ENCODE peak calls at places on chromosome 12, in nine cellular contexts. N is HCT116, O is SJSA1, W is H9, R is neuronal stem cell, X is prostate gland, U is spleen, I is GM23248, L is PC-9. D is an unnamed sample.

GRCh38 chr12:113403435-113404415 is at the start of gene SDS:
- DNase-seq in X (no peak), W (no peak), U (no peak), L (no peak), N (no peak), R (no peak), I (no peak), O (no peak), D (peak; percentile 61)

GRCh38 chr12:55955800-55956508 is 9.9 kb downstream of the PMEL start:
- DNase-seq in R (no peak), X (peak; percentile 58), N (peak; percentile 88), I (peak; percentile 86), O (peak; percentile 22), W (peak; percentile 58), U (no peak), L (peak; percentile 93), D (peak; percentile 84)

GRCh38 chr12:26833692-26834168 is 736 bp upstream of the ITPR2 start:
- DNase-seq in U (peak; percentile 88), W (peak; percentile 85), R (peak; percentile 38), X (peak; percentile 28), N (no peak), I (peak; percentile 52), O (peak; percentile 62), L (peak; percentile 62), D (peak; percentile 68)

GRCh38 chr12:91507754-91508153 is 325.1 kb upstream of the DCN start:
- DNase-seq in R (no peak), N (no peak), I (no peak), L (no peak), W (no peak), O (no peak), X (no peak), U (no peak), D (no peak)

GRCh38 chr12:9615420-9616135 is 7.9 kb upstream of the KLRB1 start:
- DNase-seq in N (no peak), R (no peak), X (no peak), U (no peak), W (no peak), I (no peak), O (no peak), L (no peak), D (no peak)

GRCh38 chr12:120540445-120540844 is 6.3 kb downstream of the RNF10 start:
- DNase-seq in I (peak; percentile 46), R (no peak), L (no peak), U (no peak), O (no peak), W (no peak), X (no peak), N (no peak), D (no peak)

GRCh38 chr12:48069253-48069652 is 36.6 kb downstream of the SENP1 start:
- DNase-seq in I (peak; percentile 63), W (no peak), R (no peak), L (no peak), O (peak; percentile 71), U (no peak), N (no peak), X (no peak), D (no peak)

GRCh38 chr12:40733871-40734270 is 41.6 kb downstream of the CNTN1 start:
- DNase-seq in I (no peak), N (no peak), R (no peak), U (no peak), X (no peak), L (no peak), W (no peak), O (no peak), D (no peak)

GRCh38 chr12:15265868-15266267 is 44.7 kb upstream of the RERG start:
- DNase-seq in X (no peak), W (no peak), R (no peak), U (no peak), N (no peak), L (no peak), I (no peak), O (no peak), D (no peak)

GRCh38 chr12:107513184-107513583 is 172.4 kb upstream of the PWP1 start:
- DNase-seq in O (no peak), L (no peak), X (no peak), R (no peak), W (no peak), I (no peak), N (no peak), U (no peak), D (no peak)

GRCh38 chr12:27844427-27845090 is 64.5 kb upstream of the MANSC4 start:
- DNase-seq in N (no peak), R (no peak), I (no peak), X (no peak), W (no peak), O (no peak), L (no peak), U (no peak), D (peak; percentile 23)

GRCh38 chr12:6612247-6612646 is 5.1 kb upstream of the CHD4 start:
- DNase-seq in O (no peak), X (no peak), N (no peak), L (no peak), W (no peak), I (no peak), U (no peak), R (no peak), D (no peak)

GRCh38 chr12:1930816-1931597 is 12.6 kb upstream of the CACNA2D4 start:
- DNase-seq in I (no peak), L (no peak), O (no peak), U (peak; percentile 67), N (no peak), R (no peak), W (peak; percentile 28), X (no peak), D (no peak)

GRCh38 chr12:55718020-55718419 is 2.2 kb upstream of the RDH5 start:
- DNase-seq in N (no peak), U (peak; percentile 60), X (no peak), O (no peak), I (no peak), L (no peak), W (peak; percentile 72), R (no peak), D (no peak)

GRCh38 chr12:83346333-83346732 is 659.6 kb downstream of the TMTC2 start:
- DNase-seq in R (no peak), U (no peak), X (no peak), W (no peak), L (no peak), O (no peak), N (no peak), I (no peak), D (no peak)

GRCh38 chr12:44972746-44973421 is 78.0 kb downstream of the DBX2 start:
- DNase-seq in R (peak; percentile 33), O (no peak), U (no peak), L (no peak), N (peak; percentile 22), W (peak; percentile 67), I (peak; percentile 39), X (no peak), D (peak; percentile 28)

GRCh38 chr12:110022980-110023633 is 23.9 kb downstream of the ANKRD13A start:
- DNase-seq in W (no peak), N (no peak), X (no peak), U (no peak), L (no peak), I (peak; percentile 61), R (no peak), O (no peak), D (no peak)

DNA sequence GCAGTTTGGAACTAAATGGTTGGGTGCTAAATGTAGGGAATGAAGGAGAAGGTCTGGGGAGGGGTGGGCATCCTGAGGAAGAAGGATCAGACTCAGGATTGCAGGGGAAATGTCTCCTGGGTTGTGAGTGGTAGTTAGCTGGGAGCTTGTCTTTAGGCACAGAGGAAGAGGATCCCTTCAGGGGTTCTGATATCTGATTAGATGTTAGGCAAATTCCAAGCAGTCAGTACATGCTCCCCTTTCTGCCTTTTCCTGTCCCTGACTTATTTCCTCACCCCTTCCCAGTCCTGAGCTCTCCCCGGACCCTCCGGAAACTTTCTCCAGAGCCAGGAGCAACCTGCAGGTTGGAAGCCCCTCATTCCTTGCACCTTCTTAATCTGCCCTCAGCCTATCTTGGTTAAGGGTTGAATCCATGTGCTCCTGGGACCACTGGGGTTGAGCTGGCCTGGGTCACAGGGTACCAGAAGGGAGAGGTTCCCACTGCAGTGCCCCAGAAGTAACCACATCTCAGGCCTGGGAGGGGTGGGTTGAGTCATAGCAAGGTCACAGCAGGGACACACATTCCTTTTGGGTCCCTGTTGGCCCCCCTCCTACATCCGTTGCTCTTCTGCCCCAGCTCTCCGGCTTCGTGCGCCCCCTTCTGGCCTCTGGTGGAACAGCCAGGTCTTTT is 1.6 kb downstream of the IGFBP6 start:
- DNase-seq in R (peak; percentile 79), U (peak; percentile 96), X (peak; percentile 86), I (peak; percentile 97), O (peak; percentile 94), N (peak; percentile 89), L (peak; percentile 90), W (peak; percentile 88), D (peak; percentile 92)
- H3K27ac ChIP-seq in R (no peak overlapping the region), U (peak overlapping the region; percentile 50), X (peak overlapping the region; percentile 86), I (peak overlapping the region; percentile 97), O (peak overlapping the region; percentile 83), N (peak overlapping the region; percentile 98), L (peak overlapping the region; percentile 87), W (no peak overlapping the region), D (peak overlapping the region; percentile 88)

GRCh38 chr12:121789233-121789781 is 4.2 kb downstream of the RHOF start:
- DNase-seq in R (no peak), U (peak; percentile 93), L (no peak), O (no peak), I (no peak), W (no peak), N (no peak), X (no peak), D (no peak)
- H3K4me1 ChIP-seq in R (peaks cover 3% of the 10 kb centered on the region), U (peaks cover 98% of the 10 kb centered on the region), L (peaks cover 68% of the 10 kb centered on the region), O (peaks cover 25% of the 10 kb centered on the region), I (peaks cover 13% of the 10 kb centered on the region), W (no peaks in the 10 kb centered on the region), N (peaks cover 66% of the 10 kb centered on the region), X (peaks cover under 1% of the 10 kb centered on the region), D (peaks cover under 1% of the 10 kb centered on the region)

DNA sequence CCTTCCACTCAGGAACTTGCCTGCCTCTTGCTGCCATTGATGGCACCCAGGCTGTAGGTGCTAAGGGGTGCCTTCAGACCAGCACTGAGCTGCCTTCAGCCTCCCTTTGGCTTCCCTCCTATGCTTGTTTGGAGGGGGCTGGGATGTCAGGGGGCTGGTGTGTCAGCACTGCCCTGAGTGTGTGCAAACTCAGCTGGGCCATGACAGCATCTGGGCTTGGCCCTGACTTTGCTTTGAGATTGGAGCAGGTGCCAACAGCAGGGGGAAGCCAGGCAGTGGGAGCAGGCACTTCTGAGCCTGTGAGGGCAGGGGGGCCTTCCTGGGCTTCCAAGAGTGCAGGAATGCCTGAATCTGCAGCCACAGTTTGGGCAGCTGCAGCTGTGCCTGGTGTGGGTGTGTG is 56.9 kb downstream of the ATP23 start:
- DNase-seq in U (no peak), L (no peak), N (no peak), O (no peak), R (no peak), X (no peak), W (no peak), I (no peak), D (no peak)
- H3K27ac ChIP-seq in U (no peak overlapping the region), L (no peak overlapping the region), N (no peak overlapping the region), O (no peak overlapping the region), R (no peak overlapping the region), X (no peak overlapping the region), W (no peak overlapping the region), I (no peak overlapping the region), D (no peak overlapping the region)

DNA sequence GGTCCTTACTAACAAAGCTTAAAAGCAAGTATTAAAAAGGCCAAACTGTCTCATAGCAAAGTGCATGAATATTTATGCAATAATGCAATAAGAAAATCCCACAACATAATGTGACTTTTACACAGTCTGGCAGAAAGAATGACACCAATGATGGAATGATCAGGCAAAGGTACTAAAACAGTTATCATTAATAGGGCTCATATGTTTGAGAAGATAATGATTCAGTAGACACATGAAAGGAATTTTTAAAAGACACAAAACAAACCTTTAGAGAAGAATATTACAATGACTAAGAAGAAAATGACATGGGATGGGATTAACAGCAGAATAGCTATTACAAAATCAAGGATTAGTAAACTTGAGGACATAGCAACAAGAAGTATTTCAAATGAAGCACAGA is 1411.2 kb upstream of the TMEM132C start:
- DNase-seq in L (no peak), U (no peak), O (no peak), X (no peak), R (no peak), W (no peak), N (no peak), I (no peak), D (no peak)
- H3K4me1 ChIP-seq in L (no peaks in the 10 kb centered on the region), U (no peaks in the 10 kb centered on the region), O (no peaks in the 10 kb centered on the region), X (no peaks in the 10 kb centered on the region), R (no peaks in the 10 kb centered on the region), W (no peaks in the 10 kb centered on the region), N (no peaks in the 10 kb centered on the region), I (no peaks in the 10 kb centered on the region), D (no peaks in the 10 kb centered on the region)

D was measured in hepatocyte.